ENCODE peak calls at places on chromosomes 16 and 17, in six cellular contexts. Q is esophagus muscularis mucosa, L is upper lobe of left lung, F is K562, R is breast epithelium, E is prostate gland. S is an unnamed sample.

GRCh38 chr17:17480593-17481148 is 3.9 kb downstream of the MED9 start:
- DNase-seq in Q (no peak), L (no peak), F (no peak), R (no peak), E (no peak), S (no peak)

GRCh38 chr17:20944014-20944905 is 98.6 kb downstream of the USP22 start:
- DNase-seq in Q (no peak), L (no peak), F (peak; percentile 6), R (peak; percentile 57), E (peak; percentile 80), S (peak; percentile 68)

GRCh38 chr16:48292452-48292851 is 45.1 kb upstream of the ABCC11 start:
- DNase-seq in Q (no peak), L (no peak), F (no peak), R (no peak), E (no peak), S (no peak)

GRCh38 chr17:57995076-57995956 is 7.3 kb upstream of the VEZF1 start:
- DNase-seq in Q (peak; percentile 92), L (no peak), F (peak; percentile 81), R (peak; percentile 74), E (peak; percentile 71), S (peak; percentile 66)

GRCh38 chr16:88924834-88925539 is 52.0 kb downstream of the CBFA2T3 start:
- DNase-seq in Q (no peak), L (peak; percentile 75), F (peak; percentile 43), R (no peak), E (no peak), S (no peak)

GRCh38 chr17:76529224-76529642 is 8.3 kb downstream of the CYGB start:
- DNase-seq in Q (no peak), L (no peak), F (peak; percentile 64), R (peak; percentile 78), E (peak; percentile 67), S (peak; percentile 66)

GRCh38 chr16:83344014-83344413 is 463.8 kb upstream of the HSBP1 start:
- DNase-seq in Q (no peak), L (no peak), F (no peak), R (no peak), E (no peak), S (no peak)

GRCh38 chr16:56830669-56831068 is 34.3 kb upstream of the SLC12A3 start:
- DNase-seq in Q (no peak), L (no peak), F (no peak), R (no peak), E (no peak), S (no peak)

GRCh38 chr16:50301626-50302471 is 35.5 kb downstream of the ADCY7 start:
- DNase-seq in Q (no peak), L (peak; percentile 79), F (no peak), R (no peak), E (no peak), S (no peak)

GRCh38 chr17:8698142-8699050 is 46.2 kb downstream of the CCDC42 start:
- DNase-seq in Q (no peak), L (peak; percentile 80), F (peak; percentile 16), R (no peak), E (peak; percentile 68), S (peak; percentile 15)

GRCh38 chr16:82735176-82735575 is 108.4 kb downstream of the CDH13 start:
- DNase-seq in Q (no peak), L (no peak), F (no peak), R (no peak), E (no peak), S (no peak)

GRCh38 chr16:10895053-10895946 is 18.3 kb downstream of the CIITA start:
- DNase-seq in Q (no peak), L (no peak), F (peak; percentile 64), R (no peak), E (no peak), S (peak; percentile 33)

GRCh38 chr17:68800731-68801130 is 154.5 kb downstream of the ABCA8 start:
- DNase-seq in Q (no peak), L (no peak), F (no peak), R (no peak), E (no peak), S (no peak)

GRCh38 chr16:55250641-55251550 is 73.1 kb upstream of the IRX6 start:
- DNase-seq in Q (peak; percentile 75), L (no peak), F (no peak), R (peak; percentile 22), E (no peak), S (no peak)

GRCh38 chr17:67392111-67392510 is 15.0 kb downstream of the PITPNC1 start:
- DNase-seq in Q (no peak), L (no peak), F (no peak), R (no peak), E (no peak), S (no peak)

GRCh38 chr16:88892065-88892464 is 25.6 kb upstream of the PABPN1L start:
- DNase-seq in Q (no peak), L (peak; percentile 75), F (no peak), R (no peak), E (no peak), S (no peak)

GRCh38 chr17:28057731-28058246 is 15.3 kb downstream of the NLK start:
- DNase-seq in Q (no peak), L (no peak), F (no peak), R (no peak), E (no peak), S (no peak)

GRCh38 chr16:89633064-89633631 is 19.7 kb downstream of the DPEP1 start:
- DNase-seq in Q (no peak), L (no peak), F (no peak), R (no peak), E (no peak), S (peak; percentile 40)

GRCh38 chr16:11669380-11670146 is 1.3 kb downstream of the SNN start:
- DNase-seq in Q (no peak), L (no peak), F (no peak), R (peak; percentile 50), E (no peak), S (peak; percentile 49)

GRCh38 chr17:41013606-41014005 is 4.7 kb upstream of the KRTAP3-1 start:
- DNase-seq in Q (no peak), L (no peak), F (no peak), R (no peak), E (no peak), S (no peak)

GRCh38 chr17:79659376-79659775 is 48.5 kb upstream of the RBFOX3 start:
- DNase-seq in Q (peak; percentile 66), L (no peak), F (no peak), R (no peak), E (peak; percentile 2), S (no peak)

GRCh38 chr16:10558746-10559641 is 21.4 kb downstream of the EMP2 start:
- DNase-seq in Q (no peak), L (peak; percentile 81), F (no peak), R (peak; percentile 72), E (peak; percentile 14), S (peak; percentile 36)

GRCh38 chr17:1154704-1155103 is 25.1 kb downstream of the ABR start:
- DNase-seq in Q (no peak), L (no peak), F (no peak), R (no peak), E (no peak), S (no peak)

GRCh38 chr17:75633484-75634375 is 496 bp downstream of the SMIM5 start:
- DNase-seq in Q (peak; percentile 96), L (peak; percentile 82), F (peak; percentile 95), R (peak; percentile 94), E (peak; percentile 94), S (peak; percentile 92)

GRCh38 chr16:9384141-9384540 is 292.7 kb downstream of the HAPSTR1 start:
- DNase-seq in Q (no peak), L (no peak), F (no peak), R (no peak), E (no peak), S (no peak)

GRCh38 chr16:9393601-9394000 is 302.2 kb downstream of the HAPSTR1 start:
- DNase-seq in Q (no peak), L (no peak), F (no peak), R (no peak), E (no peak), S (no peak)

GRCh38 chr16:9389543-9390207 is 298.2 kb downstream of the HAPSTR1 start:
- DNase-seq in Q (no peak), L (no peak), F (no peak), R (no peak), E (no peak), S (no peak)
- TF ChIP-seq POLR2AphosphoS5 in Q (no peak), L (no peak), F (no peak), R (no peak), E (no peak), S (no peak)

DNA sequence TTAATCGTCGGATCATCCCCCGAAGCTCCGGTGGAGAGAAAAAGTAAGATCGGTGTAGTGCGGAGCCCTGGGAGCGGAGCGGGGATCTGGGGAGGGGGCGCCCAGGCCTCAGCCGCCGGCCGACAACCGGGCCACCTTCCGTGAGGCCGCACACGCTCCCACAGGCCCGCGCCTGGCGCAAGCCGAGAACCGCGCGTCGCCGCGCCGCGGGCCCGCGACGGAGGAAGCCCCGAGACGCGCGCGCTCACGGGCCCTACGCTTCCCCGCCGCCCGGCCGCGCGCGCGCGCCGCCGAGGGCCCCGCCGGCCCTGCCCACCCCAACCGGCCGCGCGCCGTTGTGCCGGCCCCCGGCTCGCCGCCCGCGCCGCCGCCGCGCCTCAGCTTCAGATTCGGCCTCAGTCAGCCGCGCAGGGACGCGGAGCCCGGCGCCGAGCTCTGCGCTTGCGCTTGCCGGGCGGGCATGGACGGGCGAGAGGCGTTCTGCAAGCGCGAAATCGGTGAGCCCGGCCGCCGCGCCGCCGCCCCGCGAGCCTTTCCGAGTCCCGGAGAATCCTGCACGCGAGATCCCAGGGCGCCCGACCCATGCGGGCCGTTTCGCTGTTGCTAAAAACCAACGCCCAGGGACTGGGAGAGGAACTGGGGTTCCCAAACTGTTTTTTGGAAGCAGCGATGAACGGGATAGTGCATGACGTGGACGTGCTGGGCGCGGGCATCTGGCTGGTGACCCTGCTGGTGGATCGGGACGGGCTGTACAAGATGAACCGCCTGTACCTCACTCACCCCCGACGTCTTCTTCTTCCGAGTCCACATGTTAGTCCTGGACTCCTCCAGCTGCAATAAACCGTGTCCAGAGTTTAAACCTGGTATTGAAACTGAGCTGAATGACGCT is 28.0 kb upstream of the LRRC37A start:
- DNase-seq in Q (peak; percentile 93), L (peak; percentile 98), F (peak; percentile 95), R (peak; percentile 72), E (peak; percentile 77), S (peak; percentile 87)
- TF ChIP-seq POLR2A in Q (no peak), L (peak; percentile 69), F (peak; percentile 95), R (no peak), E (no peak), S (no peak)

GRCh38 chr17:82217530-82218204 is 5.0 kb upstream of the CCDC57 start:
- DNase-seq in Q (no peak), L (peak; percentile 88), F (peak; percentile 81), R (no peak), E (no peak), S (peak; percentile 62)
- TF ChIP-seq POLR2AphosphoS5 in Q (no peak), L (peak; percentile 80), F (no peak), R (no peak), E (no peak), S (no peak)

DNA sequence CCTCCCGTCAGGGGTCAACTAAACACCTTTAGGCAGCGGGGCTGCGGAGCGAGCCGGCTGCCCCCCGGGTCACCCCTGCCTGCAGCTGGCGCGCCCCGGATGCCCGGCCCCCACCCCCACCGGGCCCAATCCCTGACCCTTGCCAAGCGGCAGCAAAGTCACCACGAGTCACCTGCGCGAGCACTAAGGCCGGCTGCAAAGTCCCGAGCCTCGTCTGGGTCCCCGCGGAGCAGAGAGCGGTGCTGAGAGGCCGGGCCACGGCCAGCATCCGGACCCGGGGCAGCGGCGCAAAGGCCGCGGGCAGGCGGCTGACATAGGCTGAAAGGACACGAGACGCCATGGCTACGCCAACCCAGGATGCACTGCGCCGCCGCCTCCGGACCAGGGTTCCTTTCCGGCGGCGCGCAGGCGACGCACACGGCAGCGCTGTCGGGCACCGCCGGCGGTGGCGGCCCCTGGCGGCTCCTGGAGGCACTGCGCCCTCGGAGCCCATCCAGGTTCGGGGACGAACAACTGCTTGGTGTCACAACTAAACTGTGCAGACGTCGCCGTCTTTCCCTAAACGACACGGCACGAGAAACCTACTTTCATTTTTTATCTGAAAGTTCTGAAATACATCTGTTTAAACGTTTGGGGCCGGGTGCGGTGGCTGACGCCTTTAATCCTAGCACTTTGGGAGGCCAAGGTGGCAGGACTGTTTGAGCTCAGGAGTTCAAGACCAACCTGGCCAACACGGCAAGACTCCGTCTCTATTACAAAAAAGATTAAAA is at the start of gene NDUFAB1:
- DNase-seq in Q (peak; percentile 93), L (peak; percentile 99), F (peak; percentile 94), R (peak; percentile 77), E (peak; percentile 88), S (peak; percentile 93)
- TF ChIP-seq POLR2A in Q (no peak), L (peak; percentile 46), F (peak; percentile 82), R (no peak), E (no peak), S (peak; percentile 40)